ENCODE peak calls at places on chromosomes 1 and 21, in six cellular contexts. One of them, this sample, is unnamed.

GRCh38 chr1:243917177-243917862 is 67.3 kb upstream of the AKT3 start:
- DNase-seq in epithelial cell of esophagus: peak; percentile 57
- DNase-seq in pancreas: no peak
- DNase-seq in HFFc6: peak; percentile 80
- DNase-seq in upper lobe of right lung: peak; percentile 68
- DNase-seq in BE2C: peak; percentile 49
- DNase-seq in this sample: no peak

GRCh38 chr21:29343517-29343916 is 44.8 kb downstream of the BACH1 start:
- DNase-seq in BE2C: no peak
- DNase-seq in upper lobe of right lung: no peak
- DNase-seq in epithelial cell of esophagus: no peak
- DNase-seq in pancreas: no peak
- DNase-seq in HFFc6: peak; percentile 73
- DNase-seq in this sample: no peak

GRCh38 chr1:49686107-49686506 is 337.6 kb downstream of the AGBL4 start:
- DNase-seq in BE2C: peak; percentile 78
- DNase-seq in epithelial cell of esophagus: no peak
- DNase-seq in HFFc6: no peak
- DNase-seq in upper lobe of right lung: no peak
- DNase-seq in pancreas: no peak
- DNase-seq in this sample: peak; percentile 39

GRCh38 chr21:38875694-38876492 is 70.2 kb downstream of the ETS2 start:
- DNase-seq in BE2C: no peak
- DNase-seq in HFFc6: no peak
- DNase-seq in pancreas: no peak
- DNase-seq in epithelial cell of esophagus: peak; percentile 52
- DNase-seq in upper lobe of right lung: no peak
- DNase-seq in this sample: peak; percentile 83

GRCh38 chr1:195717651-195718050 is 890.6 kb downstream of the KCNT2 start:
- DNase-seq in pancreas: no peak
- DNase-seq in HFFc6: peak; percentile 39
- DNase-seq in upper lobe of right lung: no peak
- DNase-seq in epithelial cell of esophagus: peak; percentile 13
- DNase-seq in BE2C: no peak
- DNase-seq in this sample: peak; percentile 32

GRCh38 chr1:232367293-232367692 is 262.6 kb downstream of the SIPA1L2 start:
- DNase-seq in epithelial cell of esophagus: peak; percentile 23
- DNase-seq in upper lobe of right lung: no peak
- DNase-seq in HFFc6: no peak
- DNase-seq in pancreas: no peak
- DNase-seq in BE2C: no peak
- DNase-seq in this sample: no peak

GRCh38 chr1:227424948-227425347 is 106.7 kb upstream of the CDC42BPA start:
- DNase-seq in pancreas: no peak
- DNase-seq in HFFc6: no peak
- DNase-seq in BE2C: no peak
- DNase-seq in upper lobe of right lung: no peak
- DNase-seq in epithelial cell of esophagus: no peak
- DNase-seq in this sample: no peak

GRCh38 chr1:200257235-200257634 is 152.6 kb downstream of the ZNF281 start:
- DNase-seq in HFFc6: no peak
- DNase-seq in pancreas: no peak
- DNase-seq in BE2C: no peak
- DNase-seq in upper lobe of right lung: no peak
- DNase-seq in epithelial cell of esophagus: no peak
- DNase-seq in this sample: no peak

GRCh38 chr1:190808035-190808434 is 330.4 kb upstream of the BRINP3 start:
- DNase-seq in pancreas: no peak
- DNase-seq in HFFc6: no peak
- DNase-seq in epithelial cell of esophagus: no peak
- DNase-seq in upper lobe of right lung: no peak
- DNase-seq in BE2C: no peak
- DNase-seq in this sample: no peak

GRCh38 chr1:155127105-155127671 is 488 bp upstream of the EFNA1 start:
- DNase-seq in pancreas: peak; percentile 85
- DNase-seq in upper lobe of right lung: peak; percentile 91
- DNase-seq in epithelial cell of esophagus: peak; percentile 96
- DNase-seq in HFFc6: no peak
- DNase-seq in BE2C: no peak
- DNase-seq in this sample: peak; percentile 99

GRCh38 chr1:162367772-162368171 is 8.9 kb downstream of the SPATA46 start:
- DNase-seq in BE2C: no peak
- DNase-seq in HFFc6: no peak
- DNase-seq in pancreas: no peak
- DNase-seq in upper lobe of right lung: no peak
- DNase-seq in epithelial cell of esophagus: no peak
- DNase-seq in this sample: no peak

GRCh38 chr1:33152685-33153432 is 29.0 kb downstream of the TRIM62 start:
- DNase-seq in epithelial cell of esophagus: no peak
- DNase-seq in upper lobe of right lung: no peak
- DNase-seq in HFFc6: no peak
- DNase-seq in BE2C: peak; percentile 92
- DNase-seq in pancreas: no peak
- DNase-seq in this sample: no peak

GRCh38 chr21:30769724-30770431 is 14.7 kb upstream of the KRTAP21-1 start:
- DNase-seq in pancreas: no peak
- DNase-seq in upper lobe of right lung: no peak
- DNase-seq in epithelial cell of esophagus: peak; percentile 3
- DNase-seq in BE2C: no peak
- DNase-seq in HFFc6: no peak
- DNase-seq in this sample: peak; percentile 54

GRCh38 chr1:27119270-27119618 is 35.7 kb downstream of the SLC9A1 start:
- DNase-seq in HFFc6: no peak
- DNase-seq in upper lobe of right lung: no peak
- DNase-seq in epithelial cell of esophagus: no peak
- DNase-seq in BE2C: no peak
- DNase-seq in pancreas: no peak
- DNase-seq in this sample: no peak

GRCh38 chr1:206841609-206842323 is 23.7 kb upstream of the IL20 start:
- DNase-seq in BE2C: no peak
- DNase-seq in upper lobe of right lung: no peak
- DNase-seq in pancreas: no peak
- DNase-seq in HFFc6: no peak
- DNase-seq in epithelial cell of esophagus: peak; percentile 59
- DNase-seq in this sample: no peak

GRCh38 chr1:180580237-180580636 is 21.5 kb downstream of the OVAAL start:
- DNase-seq in epithelial cell of esophagus: peak; percentile 82
- DNase-seq in HFFc6: peak; percentile 46
- DNase-seq in pancreas: peak; percentile 80
- DNase-seq in upper lobe of right lung: no peak
- DNase-seq in BE2C: peak; percentile 36
- DNase-seq in this sample: peak; percentile 93

GRCh38 chr21:39923441-39923840 is 56.2 kb downstream of the PCP4 start:
- DNase-seq in HFFc6: no peak
- DNase-seq in epithelial cell of esophagus: no peak
- DNase-seq in BE2C: no peak
- DNase-seq in pancreas: no peak
- DNase-seq in upper lobe of right lung: no peak
- DNase-seq in this sample: no peak

GRCh38 chr1:200906491-200906890 is 11.8 kb downstream of the INAVA start:
- DNase-seq in pancreas: no peak
- DNase-seq in upper lobe of right lung: no peak
- DNase-seq in HFFc6: no peak
- DNase-seq in epithelial cell of esophagus: no peak
- DNase-seq in BE2C: no peak
- DNase-seq in this sample: no peak

GRCh38 chr1:246043556-246043955 is 463.5 kb downstream of the SMYD3 start:
- DNase-seq in pancreas: no peak
- DNase-seq in upper lobe of right lung: no peak
- DNase-seq in HFFc6: no peak
- DNase-seq in BE2C: peak; percentile 60
- DNase-seq in epithelial cell of esophagus: peak; percentile 16
- DNase-seq in this sample: peak; percentile 20

GRCh38 chr1:65963161-65963888 is 170.6 kb downstream of the PDE4B start:
- DNase-seq in pancreas: no peak
- DNase-seq in epithelial cell of esophagus: peak; percentile 35
- DNase-seq in upper lobe of right lung: no peak
- DNase-seq in HFFc6: no peak
- DNase-seq in BE2C: no peak
- DNase-seq in this sample: no peak

GRCh38 chr1:65959896-65960295 is 167.2 kb downstream of the PDE4B start:
- DNase-seq in BE2C: no peak
- DNase-seq in upper lobe of right lung: no peak
- DNase-seq in pancreas: no peak
- DNase-seq in HFFc6: no peak
- DNase-seq in epithelial cell of esophagus: no peak
- DNase-seq in this sample: no peak

GRCh38 chr1:65955503-65955902 is 162.8 kb downstream of the PDE4B start:
- DNase-seq in BE2C: no peak
- DNase-seq in epithelial cell of esophagus: peak; percentile 17
- DNase-seq in pancreas: no peak
- DNase-seq in HFFc6: no peak
- DNase-seq in upper lobe of right lung: no peak
- DNase-seq in this sample: no peak

GRCh38 chr1:65955071-65955470 is 162.4 kb downstream of the PDE4B start:
- DNase-seq in upper lobe of right lung: no peak
- DNase-seq in HFFc6: no peak
- DNase-seq in BE2C: no peak
- DNase-seq in epithelial cell of esophagus: no peak
- DNase-seq in pancreas: no peak
- DNase-seq in this sample: no peak

DNA sequence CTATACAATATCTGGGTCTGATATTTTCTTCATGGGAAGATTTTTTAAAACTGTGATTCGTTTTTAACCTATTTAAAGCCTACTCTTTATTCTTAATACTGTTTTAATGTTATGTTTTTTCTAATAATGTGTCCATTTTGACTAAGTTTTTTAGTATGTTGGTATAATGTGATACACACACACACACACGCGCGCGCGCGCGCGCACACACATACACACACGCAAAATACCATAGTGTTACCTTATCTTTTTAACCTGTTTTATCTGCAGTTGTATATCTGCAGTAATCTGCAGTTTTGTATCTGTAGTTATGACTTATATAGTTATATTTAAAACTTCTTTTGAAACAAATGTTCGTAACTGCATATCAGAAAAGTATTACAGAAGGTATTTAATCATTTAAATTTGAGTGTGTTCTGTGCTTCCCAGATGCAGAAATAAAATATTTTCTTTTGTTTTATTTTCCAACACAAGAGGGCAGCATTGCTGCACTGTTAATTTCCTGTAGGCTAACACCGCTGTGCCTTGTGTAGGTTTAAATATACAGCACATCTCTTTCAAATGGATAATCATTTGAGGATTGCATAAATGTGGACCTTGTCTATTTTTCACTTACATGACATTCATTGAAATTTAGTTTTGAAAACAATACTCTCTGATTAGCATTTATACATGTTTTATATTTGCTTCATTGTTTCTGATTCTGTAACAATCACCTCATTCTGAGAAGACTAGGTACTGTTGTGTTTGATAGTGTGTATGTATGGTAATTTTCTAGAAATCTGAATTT is 166.1 kb downstream of the PDE4B start:
- DNase-seq in epithelial cell of esophagus: peak; percentile 56
- DNase-seq in HFFc6: peak; percentile 62
- DNase-seq in pancreas: no peak
- DNase-seq in BE2C: peak; percentile 11
- DNase-seq in upper lobe of right lung: peak; percentile 59
- DNase-seq in this sample: peak; percentile 62
- TF ChIP-seq CTCF in epithelial cell of esophagus: peak; percentile 58
- TF ChIP-seq CTCF in HFFc6: peak; percentile 94
- TF ChIP-seq CTCF in pancreas: peak; percentile 20
- TF ChIP-seq CTCF in BE2C: peak; percentile 47
- TF ChIP-seq CTCF in upper lobe of right lung: peak; percentile 70
- TF ChIP-seq CTCF in this sample: peak; percentile 60

GRCh38 chr1:193031431-193031830 is 27.7 kb downstream of the UCHL5 start:
- DNase-seq in upper lobe of right lung: no peak
- DNase-seq in HFFc6: peak; percentile 22
- DNase-seq in epithelial cell of esophagus: peak; percentile 22
- DNase-seq in BE2C: no peak
- DNase-seq in pancreas: no peak
- DNase-seq in this sample: peak; percentile 31
- TF ChIP-seq CTCF in upper lobe of right lung: peak; percentile 18
- TF ChIP-seq CTCF in HFFc6: peak; percentile 75
- TF ChIP-seq CTCF in epithelial cell of esophagus: no peak
- TF ChIP-seq CTCF in BE2C: peak; percentile 23
- TF ChIP-seq CTCF in pancreas: no peak
- TF ChIP-seq CTCF in this sample: peak; percentile 54

DNA sequence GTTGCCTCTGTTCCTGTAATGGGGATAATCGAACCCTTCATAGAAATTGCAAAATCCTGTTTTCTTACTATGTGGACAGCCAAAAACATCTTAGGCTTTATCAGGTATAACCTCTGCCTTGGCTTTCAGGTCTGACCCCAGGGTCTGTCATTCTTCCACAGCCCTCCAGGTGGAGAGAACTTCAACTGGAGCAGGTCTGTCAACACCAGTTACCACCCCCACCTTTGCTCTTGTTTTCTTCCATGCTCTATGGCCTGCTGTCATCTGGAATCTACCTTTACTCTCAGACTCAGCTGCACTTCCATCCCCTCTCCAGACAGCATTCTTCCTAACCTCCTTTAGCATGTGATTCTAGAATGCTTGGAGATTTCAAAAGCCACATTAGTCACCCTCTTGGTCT is 10.4 kb upstream of the GJA9 start:
- DNase-seq in BE2C: no peak
- DNase-seq in epithelial cell of esophagus: peak; percentile 10
- DNase-seq in pancreas: no peak
- DNase-seq in HFFc6: no peak
- DNase-seq in upper lobe of right lung: no peak
- DNase-seq in this sample: peak; percentile 2
- TF ChIP-seq CTCF in BE2C: peak; percentile 6
- TF ChIP-seq CTCF in epithelial cell of esophagus: peak; percentile 18
- TF ChIP-seq CTCF in pancreas: no peak
- TF ChIP-seq CTCF in HFFc6: peak; percentile 21
- TF ChIP-seq CTCF in upper lobe of right lung: no peak
- TF ChIP-seq CTCF in this sample: no peak

GRCh38 chr1:35220976-35221375 is 28.0 kb upstream of the SFPQ start:
- DNase-seq in BE2C: peak; percentile 5
- DNase-seq in pancreas: no peak
- DNase-seq in HFFc6: no peak
- DNase-seq in upper lobe of right lung: no peak
- DNase-seq in epithelial cell of esophagus: peak; percentile 21
- DNase-seq in this sample: peak; percentile 34
- TF ChIP-seq CTCF in BE2C: peak; percentile 54
- TF ChIP-seq CTCF in pancreas: no peak
- TF ChIP-seq CTCF in HFFc6: peak; percentile 66
- TF ChIP-seq CTCF in upper lobe of right lung: peak; percentile 20
- TF ChIP-seq CTCF in epithelial cell of esophagus: peak; percentile 40
- TF ChIP-seq CTCF in this sample: peak; percentile 22

This sample was measured in MCF 10A.